ENCODE peak calls at places on chromosomes 12 and 14, in seven cellular contexts. A is nephron progenitor cell, V is Peyer's patch, O is Calu3, W is fibroblast of the aortic adventitia, G is cardiac muscle cell, Z is CD14-positive monocyte. L is an unnamed sample.
A peak's percentile ranks its signal among the peaks of the same experiment; 100 is the strongest.

GRCh38 chr14:99260652-99261551 is 11.1 kb downstream of the BCL11B start:
- DNase-seq in O (no peak), Z (no peak), W (no peak), V (peak; percentile 79), A (no peak), G (no peak), L (no peak)

GRCh38 chr14:92635896-92636295 is 112.5 kb downstream of the LGMN start:
- DNase-seq in A (no peak), G (no peak), W (no peak), O (no peak), V (no peak), Z (no peak), L (no peak)

GRCh38 chr12:108759914-108760313 is 28.6 kb upstream of the CORO1C start:
- DNase-seq in V (no peak), G (no peak), O (no peak), A (no peak), W (no peak), Z (no peak), L (no peak)

GRCh38 chr12:80551897-80552296 is 107.9 kb downstream of the PTPRQ start:
- DNase-seq in A (no peak), W (peak; percentile 97), V (no peak), Z (no peak), G (no peak), O (peak; percentile 38), L (no peak)

GRCh38 chr14:90491221-90491867 is 94.5 kb downstream of the CALM1 start:
- DNase-seq in Z (no peak), O (no peak), V (no peak), G (no peak), A (no peak), W (peak; percentile 82), L (no peak)

GRCh38 chr14:26522985-26523384 is 74.8 kb downstream of the NOVA1 start:
- DNase-seq in Z (no peak), A (no peak), W (peak; percentile 88), V (no peak), O (no peak), G (no peak), L (no peak)

GRCh38 chr12:93179792-93180191 is 197.9 kb upstream of the NUDT4 start:
- DNase-seq in G (no peak), O (no peak), A (no peak), Z (no peak), V (no peak), W (no peak), L (no peak)

GRCh38 chr14:75254381-75254821 is 24.2 kb upstream of the FOS start:
- DNase-seq in W (no peak), O (peak; percentile 56), A (no peak), G (no peak), Z (no peak), V (peak; percentile 89), L (no peak)

GRCh38 chr12:115037830-115038229 is 353.9 kb upstream of the TBX3 start:
- DNase-seq in W (peak; percentile 79), Z (no peak), O (no peak), V (no peak), A (no peak), G (no peak), L (no peak)

GRCh38 chr14:96253140-96253539 is 2.9 kb upstream of the BDKRB1 start:
- DNase-seq in G (no peak), O (peak; percentile 18), V (no peak), A (no peak), W (peak; percentile 94), Z (no peak), L (no peak)

GRCh38 chr14:99734406-99735051 is 50.4 kb downstream of the CYP46A1 start:
- DNase-seq in W (no peak), V (peak; percentile 41), A (peak; percentile 5), O (no peak), G (no peak), Z (peak; percentile 32), L (no peak)

GRCh38 chr12:99453831-99454538 is 193.6 kb upstream of the GARIN6 start:
- DNase-seq in W (no peak), V (no peak), G (peak; percentile 2), O (no peak), A (no peak), Z (no peak), L (no peak)

GRCh38 chr14:61469771-61470170 is 148.4 kb downstream of the PRKCH start:
- DNase-seq in Z (no peak), G (no peak), V (no peak), O (no peak), A (no peak), W (no peak), L (no peak)

GRCh38 chr12:32230607-32230982 is 123.9 kb downstream of the BICD1 start:
- DNase-seq in W (no peak), O (no peak), A (no peak), Z (no peak), G (no peak), V (no peak), L (no peak)

GRCh38 chr12:59452259-59452658 is 143.6 kb upstream of the SLC16A7 start:
- DNase-seq in W (peak; percentile 81), V (no peak), Z (no peak), A (no peak), G (no peak), O (peak; percentile 37), L (no peak)

GRCh38 chr12:3493225-3494049 is 2.4 kb downstream of the PRMT8 start:
- DNase-seq in O (no peak), A (peak; percentile 59), V (no peak), W (no peak), G (peak; percentile 86), Z (no peak), L (no peak)

GRCh38 chr14:93938766-93939303 is 11.7 kb downstream of the FAM181A start:
- DNase-seq in A (no peak), V (no peak), W (no peak), O (no peak), Z (no peak), G (no peak), L (no peak)

GRCh38 chr12:77681726-77682125 is 149.0 kb upstream of the NAV3 start:
- DNase-seq in V (no peak), Z (no peak), A (no peak), W (no peak), O (no peak), G (no peak), L (no peak)

GRCh38 chr14:45145214-45145613 is 9.5 kb downstream of the FANCM start:
- DNase-seq in W (no peak), Z (no peak), A (no peak), O (no peak), G (no peak), V (no peak), L (no peak)

GRCh38 chr14:32491413-32492016 is 162.4 kb downstream of the AKAP6 start:
- DNase-seq in A (no peak), V (no peak), O (no peak), Z (no peak), G (no peak), W (no peak), L (no peak)

GRCh38 chr14:93994919-93995682 is 2.0 kb upstream of the CCDC197 start:
- DNase-seq in A (no peak), O (peak; percentile 61), G (peak; percentile 28), Z (no peak), V (no peak), W (peak; percentile 78), L (no peak)

GRCh38 chr14:22264759-22265158 is 324.3 kb downstream of the DAD1 start:
- DNase-seq in Z (no peak), G (no peak), V (no peak), A (no peak), W (no peak), O (no peak), L (no peak)

DNA sequence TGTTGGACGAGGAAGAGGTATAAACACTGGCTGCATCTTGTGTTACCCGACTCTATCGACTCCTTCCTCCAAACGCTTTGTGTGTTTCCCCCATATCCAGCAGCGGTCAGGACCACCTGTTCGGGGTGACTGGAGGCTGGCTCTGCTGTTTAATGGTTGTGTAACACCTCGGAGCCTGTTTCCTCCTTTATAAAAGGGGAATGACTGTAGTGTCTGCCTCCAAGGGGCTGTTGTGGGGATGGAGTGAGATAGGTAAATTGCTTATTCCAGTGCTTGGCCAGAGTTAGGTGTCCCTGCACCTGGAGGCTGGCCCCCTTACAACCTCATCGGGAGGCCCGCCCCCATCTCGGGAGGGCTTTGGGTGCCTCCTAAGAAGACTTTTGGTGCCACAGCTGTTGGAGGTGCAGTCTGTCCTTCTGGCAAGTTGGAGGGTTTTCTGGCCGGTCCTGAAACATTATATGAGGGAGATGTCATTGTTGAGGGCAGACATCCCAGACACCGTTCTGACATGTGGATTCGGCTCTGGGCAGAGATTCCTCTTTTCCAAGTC is 1.1 kb downstream of the MLXIP start:
- DNase-seq in A (no peak), V (no peak), O (no peak), W (peak; percentile 25), Z (no peak), G (no peak), L (no peak)
- TF ChIP-seq CTCF in A (no peak), V (no peak), O (no peak), W (no peak), Z (no peak), G (no peak), L (no peak)

GRCh38 chr14:63833728-63834127 is 19.1 kb upstream of the SYNE2 start:
- DNase-seq in V (no peak), G (no peak), Z (no peak), A (no peak), W (no peak), O (no peak), L (no peak)
- TF ChIP-seq CTCF in V (no peak), G (no peak), Z (no peak), A (no peak), W (no peak), O (no peak), L (no peak)

GRCh38 chr12:109798691-109799090 is 34.5 kb downstream of the TRPV4 start:
- DNase-seq in V (no peak), Z (no peak), W (no peak), O (no peak), A (no peak), G (no peak), L (no peak)

GRCh38 chr12:109800536-109800935 is 32.7 kb downstream of the TRPV4 start:
- DNase-seq in Z (no peak), O (no peak), G (no peak), A (no peak), W (no peak), V (no peak), L (no peak)

GRCh38 chr12:109796057-109796456 is 37.1 kb downstream of the TRPV4 start:
- DNase-seq in W (no peak), V (no peak), O (no peak), A (no peak), Z (no peak), G (no peak), L (no peak)

GRCh38 chr12:109795023-109795422 is 38.2 kb downstream of the TRPV4 start:
- DNase-seq in O (no peak), W (peak; percentile 71), G (no peak), V (no peak), A (no peak), Z (no peak), L (no peak)

GRCh38 chr12:109797905-109798669 is 35.1 kb downstream of the TRPV4 start:
- DNase-seq in V (no peak), W (no peak), O (peak; percentile 40), G (peak; percentile 12), A (no peak), Z (no peak), L (no peak)
- TF ChIP-seq CTCF in V (no peak), W (peak; percentile 10), O (no peak), G (no peak), A (no peak), Z (peak; percentile 14), L (peak; percentile 42)

DNA sequence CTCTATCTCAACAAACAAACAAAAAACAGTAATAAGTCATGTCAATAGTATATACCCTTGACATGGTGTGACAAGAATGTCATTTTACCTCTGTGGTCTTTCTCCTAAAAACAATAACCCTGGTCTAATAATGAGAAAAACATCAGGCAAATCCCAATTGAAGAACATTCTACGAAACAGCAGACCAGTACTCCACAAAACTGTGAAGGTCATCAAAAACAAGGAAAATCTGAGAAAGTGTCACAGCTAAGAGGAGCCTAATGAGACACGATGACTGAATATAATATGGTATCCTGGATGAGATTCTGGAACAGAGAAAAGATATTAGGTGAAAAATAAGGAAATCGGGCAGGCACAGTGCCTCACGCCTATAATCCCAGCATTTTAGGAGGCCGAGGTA is 5.6 kb upstream of the COCH start:
- DNase-seq in G (no peak), V (no peak), A (no peak), W (no peak), Z (no peak), O (no peak), L (no peak)
- TF ChIP-seq CTCF in G (no peak), V (no peak), A (no peak), W (no peak), Z (no peak), O (no peak), L (no peak)

L was measured in progenitor cell of endocrine pancreas.